ENCODE peak calls at places on chromosomes 12 and 14, in six cellular contexts. One of them, this sample, is unnamed.
A peak's percentile ranks its signal among the peaks of the same experiment; 100 is the strongest.

GRCh38 chr12:88952543-88952942 is 372.3 kb upstream of the KITLG start:
- DNase-seq in fibroblast of lung: peak; percentile 59
- DNase-seq in psoas muscle: no peak
- DNase-seq in tibial artery: no peak
- DNase-seq in hepatocyte: peak; percentile 38
- DNase-seq in endothelial cell: no peak
- DNase-seq in this sample: no peak

GRCh38 chr12:97308576-97309198 is 153.9 kb upstream of the RMST start:
- DNase-seq in fibroblast of lung: peak; percentile 54
- DNase-seq in tibial artery: no peak
- DNase-seq in endothelial cell: peak; percentile 28
- DNase-seq in psoas muscle: no peak
- DNase-seq in hepatocyte: peak; percentile 58
- DNase-seq in this sample: no peak

GRCh38 chr12:49979061-49979586 is 6.4 kb downstream of the AQP6 start:
- DNase-seq in psoas muscle: no peak
- DNase-seq in fibroblast of lung: no peak
- DNase-seq in tibial artery: no peak
- DNase-seq in hepatocyte: no peak
- DNase-seq in endothelial cell: no peak
- DNase-seq in this sample: no peak

GRCh38 chr14:99327458-99328250 is 55.7 kb upstream of the BCL11B start:
- DNase-seq in tibial artery: no peak
- DNase-seq in fibroblast of lung: no peak
- DNase-seq in endothelial cell: no peak
- DNase-seq in psoas muscle: no peak
- DNase-seq in hepatocyte: no peak
- DNase-seq in this sample: no peak

GRCh38 chr12:52058631-52059324 is 7.5 kb downstream of the NR4A1 start:
- DNase-seq in fibroblast of lung: no peak
- DNase-seq in endothelial cell: no peak
- DNase-seq in tibial artery: no peak
- DNase-seq in hepatocyte: peak; percentile 30
- DNase-seq in psoas muscle: no peak
- DNase-seq in this sample: no peak

GRCh38 chr12:112170376-112170775 is 45.0 kb downstream of the TRAFD1 start:
- DNase-seq in tibial artery: no peak
- DNase-seq in endothelial cell: peak; percentile 36
- DNase-seq in fibroblast of lung: no peak
- DNase-seq in hepatocyte: no peak
- DNase-seq in psoas muscle: no peak
- DNase-seq in this sample: peak; percentile 62

GRCh38 chr12:111687255-111687654 is 1.4 kb downstream of the ACAD10 start:
- DNase-seq in hepatocyte: peak; percentile 13
- DNase-seq in endothelial cell: no peak
- DNase-seq in tibial artery: no peak
- DNase-seq in psoas muscle: no peak
- DNase-seq in fibroblast of lung: no peak
- DNase-seq in this sample: peak; percentile 32

GRCh38 chr14:59081680-59082079 is 106.8 kb upstream of the DAAM1 start:
- DNase-seq in endothelial cell: no peak
- DNase-seq in psoas muscle: no peak
- DNase-seq in fibroblast of lung: no peak
- DNase-seq in hepatocyte: no peak
- DNase-seq in tibial artery: no peak
- DNase-seq in this sample: no peak

GRCh38 chr12:65741662-65742480 is 82.4 kb upstream of the HMGA2 start:
- DNase-seq in fibroblast of lung: peak; percentile 59
- DNase-seq in hepatocyte: peak; percentile 59
- DNase-seq in tibial artery: no peak
- DNase-seq in endothelial cell: peak; percentile 80
- DNase-seq in psoas muscle: no peak
- DNase-seq in this sample: peak; percentile 61

GRCh38 chr12:21818627-21819026 is 44.1 kb upstream of the KCNJ8 start:
- DNase-seq in psoas muscle: no peak
- DNase-seq in hepatocyte: no peak
- DNase-seq in tibial artery: no peak
- DNase-seq in fibroblast of lung: peak; percentile 54
- DNase-seq in endothelial cell: no peak
- DNase-seq in this sample: no peak

GRCh38 chr12:64561302-64561651 is 49.0 kb upstream of the RASSF3 start:
- DNase-seq in tibial artery: no peak
- DNase-seq in hepatocyte: no peak
- DNase-seq in endothelial cell: no peak
- DNase-seq in psoas muscle: no peak
- DNase-seq in fibroblast of lung: no peak
- DNase-seq in this sample: no peak

GRCh38 chr12:48201091-48201490 is 2.0 kb downstream of the OR10AD1 start:
- DNase-seq in fibroblast of lung: no peak
- DNase-seq in psoas muscle: no peak
- DNase-seq in endothelial cell: no peak
- DNase-seq in tibial artery: no peak
- DNase-seq in hepatocyte: no peak
- DNase-seq in this sample: no peak

GRCh38 chr12:93050026-93050747 is 121.1 kb upstream of the EEA1 start:
- DNase-seq in psoas muscle: no peak
- DNase-seq in hepatocyte: no peak
- DNase-seq in endothelial cell: no peak
- DNase-seq in tibial artery: no peak
- DNase-seq in fibroblast of lung: peak; percentile 60
- DNase-seq in this sample: no peak

GRCh38 chr12:132205271-132206092 is 61.2 kb downstream of the NOC4L start:
- DNase-seq in endothelial cell: no peak
- DNase-seq in tibial artery: no peak
- DNase-seq in hepatocyte: no peak
- DNase-seq in fibroblast of lung: no peak
- DNase-seq in psoas muscle: no peak
- DNase-seq in this sample: peak; percentile 49

GRCh38 chr14:74892745-74893144 is 11.0 kb downstream of the DLST start:
- DNase-seq in tibial artery: no peak
- DNase-seq in psoas muscle: no peak
- DNase-seq in fibroblast of lung: no peak
- DNase-seq in endothelial cell: no peak
- DNase-seq in hepatocyte: no peak
- DNase-seq in this sample: no peak

GRCh38 chr12:57185403-57185802 is 31.2 kb upstream of the NXPH4 start:
- DNase-seq in psoas muscle: no peak
- DNase-seq in tibial artery: no peak
- DNase-seq in hepatocyte: no peak
- DNase-seq in endothelial cell: no peak
- DNase-seq in fibroblast of lung: no peak
- DNase-seq in this sample: no peak

GRCh38 chr12:118404876-118405521 is 28.6 kb downstream of the SUDS3 start:
- DNase-seq in fibroblast of lung: peak; percentile 47
- DNase-seq in psoas muscle: peak; percentile 33
- DNase-seq in endothelial cell: peak; percentile 62
- DNase-seq in tibial artery: peak; percentile 59
- DNase-seq in hepatocyte: peak; percentile 82
- DNase-seq in this sample: peak; percentile 43

GRCh38 chr14:21036746-21037145 is 2.1 kb upstream of the RNASE13 start:
- DNase-seq in hepatocyte: no peak
- DNase-seq in fibroblast of lung: no peak
- DNase-seq in psoas muscle: no peak
- DNase-seq in tibial artery: no peak
- DNase-seq in endothelial cell: no peak
- DNase-seq in this sample: no peak

GRCh38 chr14:94717808-94718207 is 52.1 kb downstream of the GSC start:
- DNase-seq in tibial artery: no peak
- DNase-seq in fibroblast of lung: no peak
- DNase-seq in psoas muscle: no peak
- DNase-seq in endothelial cell: no peak
- DNase-seq in hepatocyte: no peak
- DNase-seq in this sample: no peak
- TF ChIP-seq CTCF in tibial artery: no peak
- TF ChIP-seq CTCF in fibroblast of lung: no peak
- TF ChIP-seq CTCF in psoas muscle: no peak
- TF ChIP-seq CTCF in endothelial cell: no peak
- TF ChIP-seq CTCF in hepatocyte: no peak
- TF ChIP-seq CTCF in this sample: no peak

GRCh38 chr14:67418368-67419174 is 6.6 kb upstream of the PLEK2 start:
- DNase-seq in fibroblast of lung: no peak
- DNase-seq in hepatocyte: peak; percentile 76
- DNase-seq in endothelial cell: no peak
- DNase-seq in psoas muscle: no peak
- DNase-seq in tibial artery: no peak
- DNase-seq in this sample: no peak

GRCh38 chr14:67423424-67423823 is 11.5 kb upstream of the PLEK2 start:
- DNase-seq in fibroblast of lung: no peak
- DNase-seq in psoas muscle: no peak
- DNase-seq in hepatocyte: no peak
- DNase-seq in tibial artery: no peak
- DNase-seq in endothelial cell: no peak
- DNase-seq in this sample: no peak

GRCh38 chr14:67421356-67422224 is 9.6 kb upstream of the PLEK2 start:
- DNase-seq in hepatocyte: no peak
- DNase-seq in endothelial cell: no peak
- DNase-seq in tibial artery: no peak
- DNase-seq in fibroblast of lung: no peak
- DNase-seq in psoas muscle: no peak
- DNase-seq in this sample: no peak

GRCh38 chr14:67417633-67418032 is 5.7 kb upstream of the PLEK2 start:
- DNase-seq in endothelial cell: no peak
- DNase-seq in tibial artery: no peak
- DNase-seq in hepatocyte: no peak
- DNase-seq in psoas muscle: no peak
- DNase-seq in fibroblast of lung: no peak
- DNase-seq in this sample: no peak

GRCh38 chr14:67420102-67420739 is 8.3 kb upstream of the PLEK2 start:
- DNase-seq in hepatocyte: no peak
- DNase-seq in tibial artery: no peak
- DNase-seq in fibroblast of lung: no peak
- DNase-seq in endothelial cell: peak; percentile 31
- DNase-seq in psoas muscle: no peak
- DNase-seq in this sample: no peak
- TF ChIP-seq CTCF in hepatocyte: peak; percentile 22
- TF ChIP-seq CTCF in tibial artery: no peak
- TF ChIP-seq CTCF in fibroblast of lung: peak; percentile 24
- TF ChIP-seq CTCF in endothelial cell: peak; percentile 22
- TF ChIP-seq CTCF in psoas muscle: peak; percentile 45
- TF ChIP-seq CTCF in this sample: peak; percentile 62

GRCh38 chr14:29941401-29941800 is 13.8 kb upstream of the PRKD1 start:
- DNase-seq in psoas muscle: no peak
- DNase-seq in endothelial cell: no peak
- DNase-seq in fibroblast of lung: no peak
- DNase-seq in tibial artery: no peak
- DNase-seq in hepatocyte: no peak
- DNase-seq in this sample: no peak

GRCh38 chr14:29940482-29940881 is 12.8 kb upstream of the PRKD1 start:
- DNase-seq in tibial artery: no peak
- DNase-seq in fibroblast of lung: no peak
- DNase-seq in endothelial cell: no peak
- DNase-seq in psoas muscle: no peak
- DNase-seq in hepatocyte: no peak
- DNase-seq in this sample: no peak

GRCh38 chr14:29937116-29937515 is 9.5 kb upstream of the PRKD1 start:
- DNase-seq in tibial artery: no peak
- DNase-seq in endothelial cell: no peak
- DNase-seq in fibroblast of lung: peak; percentile 33
- DNase-seq in psoas muscle: no peak
- DNase-seq in hepatocyte: no peak
- DNase-seq in this sample: no peak
- TF ChIP-seq CTCF in tibial artery: no peak
- TF ChIP-seq CTCF in endothelial cell: no peak
- TF ChIP-seq CTCF in fibroblast of lung: no peak
- TF ChIP-seq CTCF in psoas muscle: no peak
- TF ChIP-seq CTCF in hepatocyte: no peak
- TF ChIP-seq CTCF in this sample: no peak

GRCh38 chr14:78595797-78596196 is 425.6 kb downstream of the NRXN3 start:
- DNase-seq in psoas muscle: no peak
- DNase-seq in hepatocyte: peak; percentile 18
- DNase-seq in endothelial cell: peak; percentile 33
- DNase-seq in fibroblast of lung: no peak
- DNase-seq in tibial artery: no peak
- DNase-seq in this sample: no peak
- TF ChIP-seq CTCF in psoas muscle: peak; percentile 20
- TF ChIP-seq CTCF in hepatocyte: peak; percentile 32
- TF ChIP-seq CTCF in endothelial cell: no peak
- TF ChIP-seq CTCF in fibroblast of lung: no peak
- TF ChIP-seq CTCF in tibial artery: no peak
- TF ChIP-seq CTCF in this sample: peak; percentile 33

DNA sequence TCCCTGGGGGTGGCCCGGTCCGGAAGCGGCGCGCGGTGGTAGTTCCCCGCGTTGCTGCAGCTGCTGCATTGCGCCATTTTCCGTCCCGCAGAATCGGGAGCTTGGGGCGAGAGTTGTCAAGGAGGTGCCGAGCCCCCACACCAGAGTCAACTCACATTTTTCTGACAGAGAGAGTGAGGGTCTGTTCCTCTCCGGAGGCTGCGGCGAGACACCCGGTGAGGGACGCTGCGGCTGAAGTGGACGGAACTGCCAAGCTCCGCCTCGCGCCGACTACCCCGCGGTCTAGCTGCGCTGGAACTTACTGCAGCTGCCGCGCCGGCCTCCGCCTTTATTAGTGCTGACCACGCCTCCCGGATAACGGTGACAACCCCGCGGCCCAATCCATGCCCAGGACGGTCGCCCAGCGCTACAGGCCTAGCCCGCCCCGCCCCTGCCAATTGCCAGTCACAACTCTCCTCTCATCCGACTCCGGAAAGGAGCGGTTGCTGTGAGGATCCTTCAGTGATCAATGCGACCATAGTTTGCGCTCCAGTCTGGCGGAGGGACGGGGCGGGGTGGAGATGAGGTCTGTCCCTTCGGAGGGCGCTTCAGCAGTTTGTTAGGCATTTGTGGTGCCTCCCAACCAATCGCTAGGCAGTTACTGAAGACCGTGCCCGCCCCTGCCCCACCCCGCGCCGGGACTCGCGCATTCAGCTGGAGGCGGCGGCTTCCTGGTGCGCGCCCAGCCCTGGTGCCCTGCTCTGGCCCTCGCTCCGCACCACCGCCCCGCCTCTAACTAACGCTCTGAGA is at the start of gene VAMP1:
- DNase-seq in fibroblast of lung: peak; percentile 98
- DNase-seq in endothelial cell: peak; percentile 96
- DNase-seq in hepatocyte: peak; percentile 98
- DNase-seq in psoas muscle: peak; percentile 98
- DNase-seq in tibial artery: peak; percentile 99
- DNase-seq in this sample: peak; percentile 96
- TF ChIP-seq CTCF in fibroblast of lung: no peak
- TF ChIP-seq CTCF in endothelial cell: no peak
- TF ChIP-seq CTCF in hepatocyte: peak; percentile 3
- TF ChIP-seq CTCF in psoas muscle: no peak
- TF ChIP-seq CTCF in tibial artery: peak; percentile 35
- TF ChIP-seq CTCF in this sample: no peak

GRCh38 chr14:68084256-68084655 is 264.7 kb downstream of the RAD51B start:
- DNase-seq in fibroblast of lung: peak; percentile 23
- DNase-seq in endothelial cell: no peak
- DNase-seq in psoas muscle: no peak
- DNase-seq in hepatocyte: no peak
- DNase-seq in tibial artery: no peak
- DNase-seq in this sample: no peak
- TF ChIP-seq CTCF in fibroblast of lung: peak; percentile 39
- TF ChIP-seq CTCF in endothelial cell: no peak
- TF ChIP-seq CTCF in psoas muscle: peak; percentile 20
- TF ChIP-seq CTCF in hepatocyte: peak; percentile 37
- TF ChIP-seq CTCF in tibial artery: no peak
- TF ChIP-seq CTCF in this sample: no peak

GRCh38 chr14:50955373-50956043 is 11.2 kb upstream of the PYGL start:
- DNase-seq in tibial artery: peak; percentile 80
- DNase-seq in psoas muscle: peak; percentile 82
- DNase-seq in endothelial cell: peak; percentile 26
- DNase-seq in fibroblast of lung: peak; percentile 97
- DNase-seq in hepatocyte: peak; percentile 91
- DNase-seq in this sample: peak; percentile 33
- TF ChIP-seq CTCF in tibial artery: no peak
- TF ChIP-seq CTCF in psoas muscle: peak; percentile 9
- TF ChIP-seq CTCF in endothelial cell: no peak
- TF ChIP-seq CTCF in fibroblast of lung: peak; percentile 56
- TF ChIP-seq CTCF in hepatocyte: peak; percentile 42
- TF ChIP-seq CTCF in this sample: no peak